ENCODE peak calls at places on chromosomes 13 and 19, in four cellular contexts. I is ELR; Z is caudate nucleus; U is stimulated activated CD4-positive, alpha-beta T cell treated with anti-CD3 and anti-CD28 coated beads, Interleukin-15, amount 100 ng/mL, for 24 hours. L is an unnamed sample.

GRCh38 chr19:50280983-50281382 is 48.2 kb downstream of the KCNC3 start:
- DNase-seq in I (no peak), U (no peak), Z (no peak), L (no peak)

GRCh38 chr13:112446347-112446861 is 70.2 kb downstream of the SPACA7 start:
- DNase-seq in I (no peak), U (no peak), Z (no peak), L (no peak)

GRCh38 chr13:71906438-71906837 is 39.4 kb upstream of the DACH1 start:
- DNase-seq in I (no peak), U (no peak), Z (no peak), L (no peak)

GRCh38 chr13:65133094-65133493 is 2097.0 kb downstream of the PCDH9 start:
- DNase-seq in Z (no peak), I (peak; percentile 0), U (no peak), L (no peak)

GRCh38 chr13:29516012-29516411 is 79.5 kb downstream of the SLC7A1 start:
- DNase-seq in U (no peak), Z (no peak), I (no peak), L (no peak)

GRCh38 chr13:70893832-70894231 is 785.6 kb upstream of the KLHL1 start:
- DNase-seq in Z (no peak), I (peak; percentile 19), U (no peak), L (no peak)

GRCh38 chr19:36225219-36225892 is 10.4 kb downstream of the ZNF146 start:
- DNase-seq in U (no peak), Z (no peak), I (peak; percentile 74), L (no peak)

GRCh38 chr13:22665531-22665930 is 515.2 kb upstream of the SGCG start:
- DNase-seq in Z (no peak), I (no peak), U (no peak), L (no peak)

GRCh38 chr19:1168877-1169791 is 4.9 kb downstream of the SBNO2 start:
- DNase-seq in U (no peak), I (peak; percentile 95), Z (no peak), L (no peak)

GRCh38 chr19:9362905-9363304 is at the start of gene ZNF177:
- DNase-seq in I (no peak), Z (peak; percentile 29), U (peak; percentile 1), L (peak; percentile 10)

GRCh38 chr19:2215281-2215751 is 20.8 kb downstream of the PLEKHJ1 start:
- DNase-seq in I (no peak), Z (peak; percentile 86), U (peak; percentile 49), L (no peak)

GRCh38 chr13:73684286-73684685 is 449.9 kb downstream of the KLF12 start:
- DNase-seq in Z (no peak), I (no peak), U (no peak), L (no peak)

GRCh38 chr13:109844396-109844795 is 58.0 kb upstream of the IRS2 start:
- DNase-seq in Z (no peak), U (no peak), I (peak; percentile 68), L (no peak)

GRCh38 chr19:32901504-32902161 is 32.1 kb upstream of the SLC7A9 start:
- DNase-seq in I (no peak), Z (no peak), U (no peak), L (no peak)

GRCh38 chr13:43432948-43433347 is 353.8 kb downstream of the ENOX1 start:
- DNase-seq in U (no peak), Z (no peak), I (no peak), L (no peak)

GRCh38 chr13:48574036-48574796 is 41.3 kb upstream of the RCBTB2 start:
- DNase-seq in I (no peak), Z (no peak), U (no peak), L (no peak)

GRCh38 chr13:48000559-48001126 is 430 bp downstream of the SUCLA2 start:
- DNase-seq in I (peak; percentile 40), Z (no peak), U (no peak), L (no peak)

GRCh38 chr13:23656637-23657036 is 86.4 kb downstream of the TNFRSF19 start:
- DNase-seq in Z (no peak), I (no peak), U (no peak), L (no peak)

GRCh38 chr13:33524086-33524485 is 238.5 kb upstream of the STARD13 start:
- DNase-seq in Z (no peak), I (peak; percentile 76), U (no peak), L (no peak)

GRCh38 chr19:10095948-10096614 is 6.4 kb downstream of the ANGPTL6 start:
- DNase-seq in U (peak; percentile 89), Z (peak; percentile 95), I (peak; percentile 87), L (peak; percentile 95)

GRCh38 chr19:48396010-48396870 is 2.8 kb downstream of the GRIN2D start:
- DNase-seq in I (no peak), Z (no peak), U (no peak), L (no peak)

GRCh38 chr19:33064778-33065550 is at the start of gene RHPN2:
- DNase-seq in Z (no peak), I (peak; percentile 84), U (peak; percentile 81), L (peak; percentile 82)

GRCh38 chr19:42076375-42076944 is 494 bp downstream of the ZNF574 start:
- DNase-seq in I (no peak), U (peak; percentile 65), Z (peak; percentile 55), L (no peak)

GRCh38 chr19:50705422-50706019 is 14.1 kb downstream of the SHANK1 start:
- DNase-seq in I (peak; percentile 88), Z (peak; percentile 38), U (peak; percentile 54), L (no peak)

GRCh38 chr19:9061879-9062278 is 25.0 kb upstream of the OR1M1 start:
- DNase-seq in I (no peak), Z (no peak), U (no peak), L (no peak)

GRCh38 chr13:24651718-24652345 is 28.4 kb upstream of the ATP12A start:
- DNase-seq in I (no peak), Z (no peak), U (no peak), L (no peak)

GRCh38 chr19:35500611-35501010 is 10.3 kb upstream of the KRTDAP start:
- DNase-seq in I (no peak), Z (peak; percentile 30), U (no peak), L (no peak)

GRCh38 chr19:35088514-35088913 is 27.1 kb upstream of the FXYD3 start:
- DNase-seq in U (no peak), I (peak; percentile 89), Z (no peak), L (no peak)

GRCh38 chr19:3683866-3684816 is 16.1 kb downstream of the PIP5K1C start:
- DNase-seq in Z (peak; percentile 84), U (no peak), I (peak; percentile 89), L (no peak)

GRCh38 chr19:50214699-50215543 is 11.5 kb downstream of the MYH14 start:
- DNase-seq in U (no peak), Z (no peak), I (no peak), L (no peak)

GRCh38 chr19:46390866-46391265 is 22.5 kb downstream of the CCDC8 start:
- DNase-seq in U (no peak), Z (no peak), I (no peak), L (no peak)

GRCh38 chr13:102401305-102401704 is 543 bp downstream of the FGF14 start:
- DNase-seq in I (no peak), U (no peak), Z (no peak), L (no peak)

GRCh38 chr19:11375143-11375948 is 880 bp downstream of the SWSAP1 start:
- DNase-seq in U (peak; percentile 80), Z (peak; percentile 60), I (no peak), L (peak; percentile 80)

GRCh38 chr19:47266401-47266885 is 8.2 kb upstream of the INAFM1 start:
- DNase-seq in U (no peak), Z (no peak), I (no peak), L (no peak)

GRCh38 chr13:113342820-113343691 is 20.9 kb downstream of the GRTP1 start:
- DNase-seq in U (no peak), I (no peak), Z (no peak), L (no peak)

GRCh38 chr13:95716231-95716630 is 39.3 kb downstream of the DNAJC3 start:
- DNase-seq in Z (no peak), U (no peak), I (no peak), L (no peak)

GRCh38 chr13:59144700-59145099 is 1019.0 kb downstream of the DIAPH3 start:
- DNase-seq in Z (no peak), U (no peak), I (no peak), L (no peak)

GRCh38 chr13:113853518-113854237 is 10.2 kb downstream of the GAS6 start:
- DNase-seq in I (no peak), U (no peak), Z (no peak), L (no peak)

L was measured in activated naive CD8-positive, alpha-beta T cell treated with anti-CD3 and anti-CD28 coated beads for 36 hours.